ENCODE peak calls at places on chromosome 15, in six cellular contexts. Z is right lobe of liver, V is pancreas, B is psoas muscle, J is A549, F is K562. U is an unnamed sample. For H3K9me3 and H3K4me1, the result is how much of the 10 kb centered on the place peaks cover.

GRCh38 chr15:63663906-63664305 is 66.7 kb downstream of the FBXL22 start:
- DNase-seq in V (no peak), B (no peak), F (no peak), Z (no peak), J (no peak), U (no peak)

GRCh38 chr15:88747626-88748025 is 55.6 kb upstream of the ACAN start:
- DNase-seq in Z (no peak), V (no peak), B (no peak), F (no peak), J (no peak), U (no peak)

GRCh38 chr15:33068007-33068441 is 126.5 kb downstream of the FMN1 start:
- DNase-seq in Z (peak), J (peak), V (peak), F (no peak), B (peak), U (no peak)

GRCh38 chr15:47339800-47340575 is 377.3 kb upstream of the SEMA6D start:
- DNase-seq in V (no peak), J (no peak), F (no peak), Z (no peak), B (no peak), U (no peak)

GRCh38 chr15:56286213-56286612 is 42.5 kb upstream of the RFX7 start:
- DNase-seq in B (no peak), F (no peak), V (no peak), J (no peak), Z (no peak), U (no peak)

GRCh38 chr15:48616216-48616615 is 29.3 kb downstream of the FBN1 start:
- DNase-seq in B (no peak), V (no peak), J (no peak), F (no peak), Z (no peak), U (no peak)

GRCh38 chr15:98257290-98257689 is 296.8 kb downstream of the ARRDC4 start:
- DNase-seq in F (no peak), B (no peak), Z (no peak), V (no peak), J (no peak), U (no peak)

GRCh38 chr15:39495871-39496459 is 84.9 kb upstream of the THBS1 start:
- DNase-seq in B (no peak), J (no peak), F (no peak), V (no peak), Z (no peak), U (no peak)

GRCh38 chr15:74995779-74996765 is 709 bp downstream of the SCAMP5 start:
- DNase-seq in V (peak), Z (peak), B (peak), F (no peak), J (no peak), U (peak)

GRCh38 chr15:52790941-52791751 is 1.0 kb upstream of the ONECUT1 start:
- DNase-seq in J (no peak), Z (peak), B (no peak), V (peak), F (no peak), U (no peak)

GRCh38 chr15:59268199-59268979 is 61.7 kb downstream of the LDHAL6B start:
- DNase-seq in Z (no peak), V (no peak), B (no peak), F (no peak), J (no peak), U (no peak)
- H3K27ac ChIP-seq in Z (no peak), V (no peak), B (no peak), F (no peak), J (peak), U (no peak)

GRCh38 chr15:79115971-79116370 is 25.4 kb upstream of the RASGRF1 start:
- DNase-seq in V (no peak), J (no peak), B (no peak), Z (no peak), F (no peak), U (no peak)

GRCh38 chr15:79115461-79115860 is 24.9 kb upstream of the RASGRF1 start:
- DNase-seq in B (no peak), V (no peak), F (no peak), Z (no peak), J (no peak), U (peak)

GRCh38 chr15:79117442-79118204 is 27.0 kb upstream of the RASGRF1 start:
- DNase-seq in V (no peak), J (no peak), F (no peak), B (no peak), Z (no peak), U (peak)

GRCh38 chr15:79113831-79114230 is 23.3 kb upstream of the RASGRF1 start:
- DNase-seq in F (no peak), V (no peak), B (no peak), Z (no peak), J (no peak), U (no peak)

GRCh38 chr15:79116771-79117170 is 26.2 kb upstream of the RASGRF1 start:
- DNase-seq in B (no peak), F (no peak), Z (no peak), V (no peak), J (no peak), U (no peak)
- H3K9me3 ChIP-seq in B (under half), F (under half), Z (under half), V (under half), J (under half), U (under half)

GRCh38 chr15:93854088-93854487 is 377.3 kb upstream of the MCTP2 start:
- DNase-seq in B (no peak), F (no peak), Z (no peak), V (no peak), J (no peak), U (no peak)

GRCh38 chr15:93852761-93853160 is 378.6 kb upstream of the MCTP2 start:
- DNase-seq in J (no peak), Z (no peak), B (no peak), V (no peak), F (no peak), U (no peak)
- H3K4me1 ChIP-seq in J (under half), Z (under half), B (under half), V (under half), F (under half), U (under half)

GRCh38 chr15:40927497-40928346 is 1.4 kb upstream of the DLL4 start:
- DNase-seq in F (peak), V (no peak), J (no peak), Z (no peak), B (peak), U (no peak)

GRCh38 chr15:40926659-40927496 is 2.3 kb upstream of the DLL4 start:
- DNase-seq in J (no peak), F (no peak), Z (no peak), B (no peak), V (no peak), U (no peak)

GRCh38 chr15:40925863-40926658 is 3.1 kb upstream of the DLL4 start:
- DNase-seq in F (peak), V (no peak), B (no peak), Z (no peak), J (no peak), U (no peak)

GRCh38 chr15:40923551-40923950 is 5.6 kb upstream of the DLL4 start:
- DNase-seq in F (no peak), J (no peak), B (no peak), Z (no peak), V (no peak), U (no peak)

GRCh38 chr15:40925495-40925862 is 3.7 kb upstream of the DLL4 start:
- DNase-seq in V (no peak), Z (no peak), B (no peak), J (no peak), F (no peak), U (no peak)
- H3K27ac ChIP-seq in V (no peak), Z (no peak), B (no peak), J (no peak), F (no peak), U (no peak)

GRCh38 chr15:24877174-24877573 is 77.6 kb upstream of the SNRPN start:
- DNase-seq in Z (no peak), F (no peak), B (no peak), V (no peak), J (no peak), U (no peak)

GRCh38 chr15:24880663-24881062 is 74.1 kb upstream of the SNRPN start:
- DNase-seq in Z (no peak), J (no peak), F (no peak), V (no peak), B (no peak), U (no peak)

GRCh38 chr15:24879492-24879891 is 75.3 kb upstream of the SNRPN start:
- DNase-seq in F (no peak), J (no peak), B (no peak), Z (no peak), V (no peak), U (no peak)

GRCh38 chr15:24878153-24878552 is 76.6 kb upstream of the SNRPN start:
- DNase-seq in B (peak), V (peak), F (no peak), Z (no peak), J (no peak), U (peak)
- H3K9me3 ChIP-seq in B (under half), V (under half), F (under half), Z (under half), J (under half), U (under half)

DNA sequence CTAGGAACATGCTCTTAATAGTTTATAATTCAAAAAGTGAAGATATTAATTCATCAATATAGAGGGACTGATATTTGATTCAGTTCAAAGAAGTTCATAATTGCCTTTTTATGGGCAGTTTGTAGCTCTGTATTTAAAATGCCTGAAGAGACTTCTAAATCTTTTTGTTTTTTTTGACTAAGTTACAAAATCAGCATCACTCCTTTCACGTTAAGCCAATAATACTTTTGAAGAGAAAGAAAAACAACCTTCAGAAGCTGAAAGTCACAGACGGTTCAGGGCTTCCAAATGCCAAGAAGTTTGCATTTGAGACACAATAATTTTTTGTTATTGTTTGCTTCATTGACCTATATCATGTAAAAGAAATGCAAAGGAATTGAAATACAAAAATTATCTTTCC is 394.6 kb upstream of the NR2F2 start:
- DNase-seq in F (no peak), V (no peak), B (no peak), Z (no peak), J (no peak), U (no peak)
- H3K4me1 ChIP-seq in F (under half), V (under half), B (under half), Z (under half), J (under half), U (under half)

GRCh38 chr15:73682597-73683090 is 1.5 kb upstream of the CD276 start:
- DNase-seq in J (no peak), F (no peak), Z (no peak), V (no peak), B (no peak), U (no peak)
- H3K27ac ChIP-seq in J (no peak), F (no peak), Z (no peak), V (no peak), B (peak), U (no peak)